ENCODE peak calls at places on chromosomes 6 and 20, in seven cellular contexts. N, K, Z, H, B, G and R are unnamed samples.
A peak's percentile ranks its signal among the peaks of the same experiment; 100 is the strongest.

GRCh38 chr6:27495386-27496135 is 22.7 kb upstream of the ZNF184 start:
- DNase-seq in Z (peak; percentile 72), K (peak; percentile 98), H (peak; percentile 95), N (peak; percentile 84), G (peak; percentile 91), B (peak; percentile 58), R (peak; percentile 92)

GRCh38 chr6:20433929-20434328 is 32.2 kb downstream of the E2F3 start:
- DNase-seq in H (no peak), N (no peak), G (no peak), K (no peak), Z (no peak), B (no peak), R (no peak)

GRCh38 chr20:1266167-1266973 is at the start of gene SNPH:
- DNase-seq in Z (peak; percentile 49), N (peak; percentile 83), H (peak; percentile 77), G (peak; percentile 76), B (no peak), K (peak; percentile 69), R (peak; percentile 82)

GRCh38 chr6:130119211-130119610 is 100.8 kb downstream of the L3MBTL3 start:
- DNase-seq in G (no peak), N (no peak), B (no peak), H (no peak), Z (no peak), K (no peak), R (no peak)

GRCh38 chr20:755931-756330 is 12.4 kb downstream of the SLC52A3 start:
- DNase-seq in Z (no peak), K (no peak), B (no peak), G (no peak), N (no peak), H (no peak), R (no peak)

GRCh38 chr6:28725890-28726348 is 197.9 kb downstream of the TRIM27 start:
- DNase-seq in H (peak; percentile 80), Z (no peak), G (peak; percentile 35), N (no peak), B (no peak), K (peak; percentile 92), R (peak; percentile 69)

GRCh38 chr6:84280030-84280429 is 52.6 kb upstream of the CEP162 start:
- DNase-seq in Z (no peak), G (peak; percentile 23), H (no peak), B (peak; percentile 26), N (peak; percentile 4), K (no peak), R (no peak)

GRCh38 chr6:169131356-169131755 is 122.3 kb downstream of the THBS2 start:
- DNase-seq in N (no peak), H (no peak), B (no peak), K (no peak), Z (no peak), G (no peak), R (no peak)

GRCh38 chr6:24644377-24644776 is 1.6 kb downstream of the KIAA0319 start:
- DNase-seq in G (no peak), H (no peak), N (no peak), Z (no peak), B (no peak), K (no peak), R (no peak)

GRCh38 chr20:54056762-54057639 is 13.4 kb downstream of the BCAS1 start:
- DNase-seq in K (peak; percentile 26), H (no peak), Z (no peak), N (no peak), B (no peak), G (no peak), R (no peak)

GRCh38 chr6:24522090-24522820 is 27.5 kb downstream of the ALDH5A1 start:
- DNase-seq in G (peak; percentile 17), K (no peak), H (no peak), N (no peak), B (no peak), Z (no peak), R (no peak)

GRCh38 chr20:17897566-17898307 is 70.9 kb downstream of the SNX5 start:
- DNase-seq in G (no peak), N (no peak), H (no peak), Z (no peak), B (no peak), K (no peak), R (no peak)

GRCh38 chr6:165732696-165733486 is 69.8 kb upstream of the PDE10A start:
- DNase-seq in G (no peak), K (no peak), N (no peak), B (no peak), Z (no peak), H (no peak), R (no peak)

GRCh38 chr6:27406085-27406484 is 17.5 kb downstream of the ZNF391 start:
- DNase-seq in Z (no peak), N (no peak), K (no peak), H (no peak), B (no peak), G (no peak), R (no peak)

GRCh38 chr6:30518505-30518850 is 29.2 kb downstream of the HLA-E start:
- DNase-seq in H (no peak), N (no peak), G (no peak), Z (no peak), B (no peak), K (no peak), R (no peak)

GRCh38 chr6:134015719-134016557 is 36.5 kb downstream of the SLC2A12 start:
- DNase-seq in H (no peak), N (no peak), Z (no peak), K (no peak), G (peak; percentile 47), B (no peak), R (no peak)

GRCh38 chr6:8651998-8652397 is 216.7 kb upstream of the SLC35B3 start:
- DNase-seq in K (peak; percentile 9), Z (no peak), G (no peak), H (no peak), N (no peak), B (no peak), R (no peak)

GRCh38 chr6:11918021-11918738 is 93.9 kb upstream of the HIVEP1 start:
- DNase-seq in G (peak; percentile 82), K (no peak), B (no peak), H (no peak), Z (no peak), N (peak; percentile 95), R (no peak)

GRCh38 chr6:157981395-157982296 is at the start of gene SYNJ2:
- DNase-seq in B (peak; percentile 74), K (peak; percentile 91), G (peak; percentile 83), N (peak; percentile 82), H (peak; percentile 82), Z (peak; percentile 70), R (peak; percentile 80)

GRCh38 chr20:5570442-5570841 is 179.8 kb upstream of the SHLD1 start:
- DNase-seq in Z (no peak), H (no peak), G (no peak), B (no peak), N (no peak), K (no peak), R (no peak)

GRCh38 chr6:47922391-47922790 is 140.6 kb downstream of the OPN5 start:
- DNase-seq in N (no peak), Z (peak; percentile 77), H (peak; percentile 49), B (no peak), K (peak; percentile 58), G (no peak), R (peak; percentile 32)

DNA sequence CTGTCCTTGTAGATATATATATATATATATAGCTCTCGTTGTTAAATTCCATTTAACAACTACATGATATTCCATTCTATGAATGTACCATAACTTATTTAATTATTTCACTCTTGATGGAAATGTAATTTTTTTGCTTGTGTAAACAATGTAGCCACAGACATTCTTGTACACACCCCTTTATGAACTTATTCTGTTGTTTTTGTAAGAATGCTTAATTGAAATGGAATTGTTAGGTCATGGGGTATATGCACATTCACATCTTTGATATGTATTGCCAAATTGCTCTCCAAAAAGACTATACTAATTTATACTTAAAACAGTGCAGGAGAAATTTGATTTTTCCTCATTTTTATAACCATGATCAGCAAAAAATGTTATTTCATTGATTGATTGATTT is 67.2 kb downstream of the MAP3K4 start:
- DNase-seq in Z (no peak), K (no peak), N (no peak), B (no peak), H (no peak), G (peak; percentile 20), R (no peak)
- H3K4ac ChIP-seq in Z (no peak overlapping the region), K (no peak overlapping the region), N (no peak overlapping the region), B (no peak overlapping the region), H (no peak overlapping the region), G (no peak overlapping the region), R (no peak overlapping the region)

DNA sequence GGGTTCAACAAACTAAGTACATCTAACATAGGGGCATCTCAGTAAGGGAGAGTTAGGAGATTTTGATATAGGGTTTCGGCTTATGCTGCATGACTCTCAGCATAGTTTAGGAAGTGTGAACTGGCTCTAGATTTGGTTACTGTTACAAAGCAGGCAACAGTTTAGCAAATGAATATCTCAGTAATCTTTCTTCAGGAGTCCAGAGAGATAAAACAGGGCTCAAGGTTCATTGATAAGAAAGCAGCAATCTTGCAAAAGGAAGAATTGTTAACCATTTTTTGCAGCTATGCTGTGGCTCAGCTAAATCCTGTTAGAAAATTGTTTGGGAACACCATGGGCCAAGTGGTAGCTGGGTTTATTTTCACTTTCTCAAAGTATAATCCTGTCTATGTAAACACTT is 161.3 kb downstream of the MEI4 start:
- DNase-seq in N (no peak), K (peak; percentile 36), B (no peak), G (no peak), H (no peak), Z (no peak), R (no peak)
- H3K27me3 ChIP-seq in N (no peaks in the 10 kb centered on the region), K (no peaks in the 10 kb centered on the region), B (no peaks in the 10 kb centered on the region), G (no peaks in the 10 kb centered on the region), H (no peaks in the 10 kb centered on the region), Z (no peaks in the 10 kb centered on the region), R (no peaks in the 10 kb centered on the region)

DNA sequence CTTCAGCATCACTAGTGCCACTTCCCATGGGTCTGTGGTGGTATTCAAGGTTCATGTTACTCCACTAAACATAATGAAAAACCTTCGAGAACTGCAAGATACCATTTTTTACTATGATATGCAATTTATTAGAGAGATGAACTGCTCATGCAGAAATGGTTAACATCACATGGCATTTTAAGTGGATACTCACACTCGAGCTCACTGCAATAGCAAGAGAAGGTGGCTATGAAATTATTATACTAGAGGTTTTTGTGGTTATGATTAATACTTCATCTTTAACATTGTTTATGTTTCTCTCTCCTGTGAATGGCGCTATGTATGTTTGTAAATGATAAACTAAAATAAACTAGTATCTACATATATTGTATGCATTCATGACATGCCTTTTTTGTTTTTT is 35.1 kb downstream of the SCAF8 start:
- DNase-seq in H (no peak), G (peak; percentile 12), Z (no peak), B (no peak), N (no peak), K (no peak), R (no peak)
- H3K4ac ChIP-seq in H (no peak overlapping the region), G (no peak overlapping the region), Z (no peak overlapping the region), B (peak overlapping the region; percentile 96), N (no peak overlapping the region), K (no peak overlapping the region), R (no peak overlapping the region)

GRCh38 chr6:150599199-150600002 is at the start of gene PLEKHG1:
- DNase-seq in Z (peak; percentile 53), N (peak; percentile 16), K (peak; percentile 83), B (peak; percentile 77), H (peak; percentile 80), G (no peak), R (peak; percentile 79)

GRCh38 chr6:150600302-150601017 is 775 bp downstream of the PLEKHG1 start:
- DNase-seq in H (peak; percentile 73), Z (peak; percentile 84), B (peak; percentile 77), G (peak; percentile 26), N (peak; percentile 61), K (peak; percentile 92), R (peak; percentile 83)

GRCh38 chr6:150598401-150598800 is 1.3 kb upstream of the PLEKHG1 start:
- DNase-seq in H (no peak), B (no peak), G (no peak), Z (no peak), N (no peak), K (no peak), R (no peak)

GRCh38 chr6:150598858-150599198 is 857 bp upstream of the PLEKHG1 start:
- DNase-seq in G (no peak), H (no peak), Z (no peak), K (no peak), N (no peak), B (no peak), R (no peak)

GRCh38 chr6:150600003-150600301 is 267 bp downstream of the PLEKHG1 start:
- DNase-seq in B (no peak), Z (peak; percentile 31), K (no peak), N (no peak), G (no peak), H (no peak), R (no peak)
- H3K27me3 ChIP-seq in B (peaks cover 11% of the 10 kb centered on the region), Z (no peaks in the 10 kb centered on the region), K (peaks cover 14% of the 10 kb centered on the region), N (peaks cover 53% of the 10 kb centered on the region), G (peaks cover 45% of the 10 kb centered on the region), H (peaks cover 28% of the 10 kb centered on the region), R (peaks cover 25% of the 10 kb centered on the region)